ENCODE peak calls at places on chromosomes 11 and 22, in five cellular contexts. One of them, this sample, is unnamed.

GRCh38 chr11:119029340-119030028 is 1.2 kb downstream of the SLC37A4 start:
- DNase-seq in neuronal stem cell: no peak
- DNase-seq in H9: no peak
- DNase-seq in IMR-90: no peak
- DNase-seq in H1: no peak
- DNase-seq in this sample: peak

GRCh38 chr22:44577391-44578114 is 79.5 kb upstream of the RTL6 start:
- DNase-seq in neuronal stem cell: no peak
- DNase-seq in H9: peak
- DNase-seq in IMR-90: no peak
- DNase-seq in H1: no peak
- DNase-seq in this sample: no peak

GRCh38 chr11:27228232-27228631 is 134.8 kb downstream of the CCDC34 start:
- DNase-seq in neuronal stem cell: no peak
- DNase-seq in H9: no peak
- DNase-seq in IMR-90: no peak
- DNase-seq in H1: no peak
- DNase-seq in this sample: no peak

GRCh38 chr22:19988965-19989724 is 27.5 kb downstream of the ARVCF start:
- DNase-seq in neuronal stem cell: no peak
- DNase-seq in H9: no peak
- DNase-seq in IMR-90: no peak
- DNase-seq in H1: no peak
- DNase-seq in this sample: no peak

GRCh38 chr11:8056810-8057463 is 24.1 kb upstream of the TUB start:
- DNase-seq in neuronal stem cell: no peak
- DNase-seq in H9: no peak
- DNase-seq in IMR-90: peak
- DNase-seq in H1: peak
- DNase-seq in this sample: peak

GRCh38 chr11:10906521-10906920 is 48.7 kb upstream of the ZBED5 start:
- DNase-seq in neuronal stem cell: no peak
- DNase-seq in H9: no peak
- DNase-seq in IMR-90: peak
- DNase-seq in H1: no peak
- DNase-seq in this sample: peak

GRCh38 chr11:99505319-99505718 is 484.6 kb downstream of the CNTN5 start:
- DNase-seq in neuronal stem cell: no peak
- DNase-seq in H9: no peak
- DNase-seq in IMR-90: peak
- DNase-seq in H1: no peak
- DNase-seq in this sample: peak

GRCh38 chr11:29641201-29641600 is 375.6 kb downstream of the KCNA4 start:
- DNase-seq in neuronal stem cell: no peak
- DNase-seq in H9: no peak
- DNase-seq in IMR-90: no peak
- DNase-seq in H1: no peak
- DNase-seq in this sample: no peak

GRCh38 chr11:67367836-67368227 is 5.6 kb downstream of the CLCF1 start:
- DNase-seq in neuronal stem cell: no peak
- DNase-seq in H9: no peak
- DNase-seq in IMR-90: no peak
- DNase-seq in H1: no peak
- DNase-seq in this sample: no peak

GRCh38 chr22:23849009-23850006 is 8.4 kb upstream of the SLC2A11 start:
- DNase-seq in neuronal stem cell: peak
- DNase-seq in H9: peak
- DNase-seq in IMR-90: peak
- DNase-seq in H1: peak
- DNase-seq in this sample: peak

GRCh38 chr11:69962152-69962551 is 116.0 kb upstream of the ANO1 start:
- DNase-seq in neuronal stem cell: no peak
- DNase-seq in H9: no peak
- DNase-seq in IMR-90: peak
- DNase-seq in H1: no peak
- DNase-seq in this sample: peak

GRCh38 chr11:24422371-24422770 is 74.5 kb upstream of the LUZP2 start:
- DNase-seq in neuronal stem cell: no peak
- DNase-seq in H9: no peak
- DNase-seq in IMR-90: peak
- DNase-seq in H1: no peak
- DNase-seq in this sample: no peak

GRCh38 chr22:43534916-43535315 is 123.1 kb downstream of the MPPED1 start:
- DNase-seq in neuronal stem cell: no peak
- DNase-seq in H9: no peak
- DNase-seq in IMR-90: no peak
- DNase-seq in H1: no peak
- DNase-seq in this sample: no peak

GRCh38 chr11:133937015-133937414 is 19.8 kb downstream of the IGSF9B start:
- DNase-seq in neuronal stem cell: no peak
- DNase-seq in H9: no peak
- DNase-seq in IMR-90: no peak
- DNase-seq in H1: no peak
- DNase-seq in this sample: no peak

GRCh38 chr11:9150944-9151343 is 59.5 kb upstream of the SCUBE2 start:
- DNase-seq in neuronal stem cell: no peak
- DNase-seq in H9: no peak
- DNase-seq in IMR-90: peak
- DNase-seq in H1: no peak
- DNase-seq in this sample: peak

GRCh38 chr11:129973068-129973467 is 29.6 kb downstream of the PRDM10 start:
- DNase-seq in neuronal stem cell: no peak
- DNase-seq in H9: no peak
- DNase-seq in IMR-90: no peak
- DNase-seq in H1: no peak
- DNase-seq in this sample: no peak

GRCh38 chr11:6647282-6647679 is 8.3 kb downstream of the DCHS1 start:
- DNase-seq in neuronal stem cell: no peak
- DNase-seq in H9: no peak
- DNase-seq in IMR-90: peak
- DNase-seq in H1: no peak
- DNase-seq in this sample: peak

GRCh38 chr22:43923191-43923590 is 414 bp upstream of the PNPLA3 start:
- DNase-seq in neuronal stem cell: no peak
- DNase-seq in H9: no peak
- DNase-seq in IMR-90: no peak
- DNase-seq in H1: peak
- DNase-seq in this sample: peak

GRCh38 chr11:11351042-11351586 is 1.9 kb downstream of the CSNK2A3 start:
- DNase-seq in neuronal stem cell: no peak
- DNase-seq in H9: no peak
- DNase-seq in IMR-90: no peak
- DNase-seq in H1: no peak
- DNase-seq in this sample: peak

GRCh38 chr22:42022162-42022847 is 23.7 kb downstream of the WBP2NL start:
- DNase-seq in neuronal stem cell: no peak
- DNase-seq in H9: no peak
- DNase-seq in IMR-90: no peak
- DNase-seq in H1: no peak
- DNase-seq in this sample: no peak

GRCh38 chr11:95575517-95575916 is 214.1 kb downstream of the FAM76B start:
- DNase-seq in neuronal stem cell: no peak
- DNase-seq in H9: no peak
- DNase-seq in IMR-90: no peak
- DNase-seq in H1: no peak
- DNase-seq in this sample: no peak

GRCh38 chr22:49728566-49729271 is 99.0 kb downstream of the BRD1 start:
- DNase-seq in neuronal stem cell: no peak
- DNase-seq in H9: no peak
- DNase-seq in IMR-90: no peak
- DNase-seq in H1: no peak
- DNase-seq in this sample: no peak

GRCh38 chr11:7677801-7678201 is 4.5 kb upstream of the CYB5R2 start:
- DNase-seq in neuronal stem cell: no peak
- DNase-seq in H9: no peak
- DNase-seq in IMR-90: peak
- DNase-seq in H1: no peak
- DNase-seq in this sample: peak

GRCh38 chr11:29272019-29272654 is 744.7 kb downstream of the KCNA4 start:
- DNase-seq in neuronal stem cell: no peak
- DNase-seq in H9: no peak
- DNase-seq in IMR-90: peak
- DNase-seq in H1: no peak
- DNase-seq in this sample: peak

GRCh38 chr11:28756977-28757376 is 648.8 kb downstream of the METTL15 start:
- DNase-seq in neuronal stem cell: no peak
- DNase-seq in H9: no peak
- DNase-seq in IMR-90: peak
- DNase-seq in H1: no peak
- DNase-seq in this sample: peak

GRCh38 chr22:30502911-30503310 is 2.6 kb downstream of the SEC14L4 start:
- DNase-seq in neuronal stem cell: no peak
- DNase-seq in H9: no peak
- DNase-seq in IMR-90: no peak
- DNase-seq in H1: no peak
- DNase-seq in this sample: no peak

GRCh38 chr11:64357904-64358535 is 942 bp upstream of the RPS6KA4 start:
- DNase-seq in neuronal stem cell: no peak
- DNase-seq in H9: no peak
- DNase-seq in IMR-90: no peak
- DNase-seq in H1: peak
- DNase-seq in this sample: peak
- H3K18ac ChIP-seq in neuronal stem cell: peak
- H3K18ac ChIP-seq in H9: no peak
- H3K18ac ChIP-seq in IMR-90: peak
- H3K18ac ChIP-seq in H1: no peak
- H3K18ac ChIP-seq in this sample: peak

DNA sequence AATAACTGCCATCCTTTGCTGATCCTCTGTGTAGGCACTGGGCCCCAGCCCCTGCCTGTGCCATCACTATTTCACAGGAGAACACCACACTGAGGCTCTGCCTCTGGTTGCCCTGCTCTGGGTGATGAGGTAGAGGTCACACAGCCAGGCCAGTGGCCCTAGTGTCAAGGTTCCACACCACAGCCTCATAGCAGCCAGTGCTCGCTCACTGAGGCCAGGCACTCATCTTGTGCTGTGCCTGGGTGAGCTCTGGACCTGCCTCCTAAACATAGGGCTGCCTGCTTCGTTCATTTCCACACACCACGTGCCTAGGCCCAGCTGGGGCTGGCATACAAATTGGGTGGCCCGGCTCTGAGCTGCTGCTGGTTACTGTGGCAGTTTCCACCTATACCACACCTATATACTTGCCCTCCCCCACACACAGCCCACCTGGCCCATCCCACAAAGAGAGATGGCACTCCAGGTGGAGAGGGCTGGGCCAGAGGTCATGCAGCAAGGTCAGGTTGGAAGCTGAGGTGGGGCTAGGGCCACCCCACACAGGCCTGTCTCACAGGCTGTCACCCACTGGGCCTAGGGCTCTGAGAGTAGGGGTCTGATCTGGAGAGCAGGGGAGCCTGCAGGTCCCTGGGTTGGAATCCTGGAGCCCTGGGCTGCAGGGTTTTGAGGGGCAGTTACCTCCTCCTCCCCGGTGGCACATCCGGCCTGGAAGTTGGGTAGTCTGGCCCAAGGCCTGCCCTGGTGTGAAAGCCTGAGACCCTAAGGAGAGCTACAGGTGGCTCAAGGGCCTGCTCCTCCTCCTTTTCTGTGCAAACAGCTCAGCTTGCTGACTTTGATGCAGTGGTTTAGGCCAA is 11.2 kb downstream of the KCNQ1OT1 start:
- DNase-seq in neuronal stem cell: no peak
- DNase-seq in H9: no peak
- DNase-seq in IMR-90: no peak
- DNase-seq in H1: no peak
- DNase-seq in this sample: no peak
- H3K18ac ChIP-seq in neuronal stem cell: no peak
- H3K18ac ChIP-seq in H9: no peak
- H3K18ac ChIP-seq in IMR-90: no peak
- H3K18ac ChIP-seq in H1: peak
- H3K18ac ChIP-seq in this sample: no peak

GRCh38 chr22:36359172-36359973 is 28.4 kb downstream of the MYH9 start:
- DNase-seq in neuronal stem cell: no peak
- DNase-seq in H9: no peak
- DNase-seq in IMR-90: no peak
- DNase-seq in H1: no peak
- DNase-seq in this sample: no peak
- H3K18ac ChIP-seq in neuronal stem cell: no peak
- H3K18ac ChIP-seq in H9: no peak
- H3K18ac ChIP-seq in IMR-90: peak
- H3K18ac ChIP-seq in H1: peak
- H3K18ac ChIP-seq in this sample: no peak

DNA sequence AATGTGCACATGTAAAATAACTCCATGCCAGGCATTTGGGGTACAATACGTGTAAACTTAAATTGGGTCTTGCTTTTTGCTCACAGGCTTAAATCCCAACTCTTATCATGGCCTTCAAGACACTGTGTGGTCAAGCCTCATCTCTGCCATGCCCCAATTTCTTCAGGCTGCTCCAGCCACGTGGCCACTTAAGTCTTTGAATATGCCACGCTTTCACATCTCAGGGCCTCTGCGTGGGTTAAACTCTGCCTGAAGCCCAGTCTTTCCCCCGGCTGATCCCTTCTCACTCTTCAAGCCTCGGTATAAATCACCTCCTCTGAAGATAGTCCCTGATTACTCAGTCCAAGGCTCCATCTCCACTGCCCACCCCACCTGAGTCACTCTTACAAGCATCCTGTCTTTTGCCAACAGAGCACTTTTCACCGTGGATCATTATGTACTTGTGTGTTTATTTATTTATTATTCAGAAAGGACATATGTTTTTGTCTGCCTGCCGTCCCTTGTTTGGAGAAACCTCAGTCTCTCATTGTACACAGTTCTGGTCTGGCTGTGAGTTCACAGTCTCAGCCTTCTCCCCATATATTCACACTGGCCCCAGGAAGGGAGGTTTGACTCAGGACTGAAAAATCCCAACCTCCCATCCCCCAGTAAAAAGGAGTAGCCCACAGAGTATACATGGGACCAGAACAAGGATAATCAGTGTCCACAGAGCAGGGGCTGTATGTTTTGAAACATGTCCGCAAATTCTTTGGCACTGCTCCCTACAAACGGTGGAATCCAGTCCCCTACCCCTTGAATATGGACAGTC is 344.7 kb downstream of the MN1 start:
- DNase-seq in neuronal stem cell: no peak
- DNase-seq in H9: no peak
- DNase-seq in IMR-90: peak
- DNase-seq in H1: no peak
- DNase-seq in this sample: peak
- H3K18ac ChIP-seq in neuronal stem cell: peak
- H3K18ac ChIP-seq in H9: no peak
- H3K18ac ChIP-seq in IMR-90: peak
- H3K18ac ChIP-seq in H1: peak
- H3K18ac ChIP-seq in this sample: peak